ENCODE peak calls at places on chromosome 1, in seven cellular contexts. W is ecto neural progenitor cell, J is GM10248, X is PC-9, B is BJ, O is HFF-Myc, L is AG08395. M is an unnamed sample.

GRCh38 chr1:92476071-92476607 is 10.6 kb downstream of the GFI1 start:
- DNase-seq in J (peak), O (no peak), L (no peak), X (no peak), W (no peak), B (no peak), M (no peak)

GRCh38 chr1:200918006-200918405 is 23.3 kb downstream of the INAVA start:
- DNase-seq in J (no peak), X (no peak), W (no peak), B (no peak), L (no peak), O (no peak), M (no peak)

GRCh38 chr1:180540697-180541594 is 17.8 kb upstream of the OVAAL start:
- DNase-seq in W (no peak), B (no peak), O (no peak), J (no peak), X (no peak), L (peak), M (peak)

GRCh38 chr1:71658295-71658694 is 577.5 kb upstream of the ZRANB2 start:
- DNase-seq in X (no peak), W (no peak), B (no peak), J (no peak), O (no peak), L (peak), M (peak)

GRCh38 chr1:8047686-8048522 is 21.8 kb upstream of the ERRFI1 start:
- DNase-seq in L (peak), O (peak), B (peak), W (no peak), J (no peak), X (peak), M (peak)

GRCh38 chr1:156781585-156782186 is 14.4 kb downstream of the PRCC start:
- DNase-seq in O (no peak), L (peak), X (no peak), W (no peak), B (no peak), J (no peak), M (peak)

GRCh38 chr1:147600119-147601111 is 59.1 kb downstream of the BCL9 start:
- DNase-seq in J (no peak), L (no peak), O (no peak), X (peak), W (no peak), B (no peak), M (peak)

GRCh38 chr1:93518516-93518915 is 70.6 kb downstream of the FNBP1L start:
- DNase-seq in W (no peak), B (no peak), X (no peak), J (no peak), O (no peak), L (no peak), M (no peak)